ENCODE peak calls at places on chromosomes 3 and 15, in eight cellular contexts. One of them, this sample, is unnamed.

GRCh38 chr15:77035584-77035983 is 35.3 kb downstream of the TSPAN3 start:
- DNase-seq in body of pancreas: no peak
- DNase-seq in psoas muscle: no peak
- DNase-seq in sigmoid colon: peak
- DNase-seq in cardiac fibroblast: no peak
- DNase-seq in mucosa of descending colon: no peak
- DNase-seq in BJ: no peak
- DNase-seq in brain microvascular endothelial cell: no peak
- DNase-seq in this sample: no peak

GRCh38 chr15:94929282-94929681 is 697.9 kb downstream of the MCTP2 start:
- DNase-seq in BJ: no peak
- DNase-seq in sigmoid colon: no peak
- DNase-seq in body of pancreas: no peak
- DNase-seq in mucosa of descending colon: no peak
- DNase-seq in psoas muscle: peak
- DNase-seq in cardiac fibroblast: no peak
- DNase-seq in brain microvascular endothelial cell: no peak
- DNase-seq in this sample: no peak

GRCh38 chr3:140363801-140364200 is 314.1 kb upstream of the TRIM42 start:
- DNase-seq in body of pancreas: no peak
- DNase-seq in brain microvascular endothelial cell: no peak
- DNase-seq in psoas muscle: no peak
- DNase-seq in mucosa of descending colon: peak
- DNase-seq in cardiac fibroblast: no peak
- DNase-seq in BJ: no peak
- DNase-seq in sigmoid colon: no peak
- DNase-seq in this sample: peak

GRCh38 chr3:40741729-40742128 is 217.0 kb downstream of the ZNF621 start:
- DNase-seq in mucosa of descending colon: peak
- DNase-seq in cardiac fibroblast: peak
- DNase-seq in psoas muscle: peak
- DNase-seq in body of pancreas: no peak
- DNase-seq in sigmoid colon: peak
- DNase-seq in BJ: no peak
- DNase-seq in brain microvascular endothelial cell: peak
- DNase-seq in this sample: peak

GRCh38 chr3:107740992-107741896 is 218.5 kb downstream of the BBX start:
- DNase-seq in psoas muscle: no peak
- DNase-seq in BJ: no peak
- DNase-seq in mucosa of descending colon: no peak
- DNase-seq in sigmoid colon: no peak
- DNase-seq in body of pancreas: no peak
- DNase-seq in cardiac fibroblast: peak
- DNase-seq in brain microvascular endothelial cell: no peak
- DNase-seq in this sample: peak

GRCh38 chr15:38253448-38253847 is 812 bp downstream of the SPRED1 start:
- DNase-seq in mucosa of descending colon: peak
- DNase-seq in body of pancreas: no peak
- DNase-seq in cardiac fibroblast: peak
- DNase-seq in brain microvascular endothelial cell: peak
- DNase-seq in psoas muscle: no peak
- DNase-seq in BJ: no peak
- DNase-seq in sigmoid colon: no peak
- DNase-seq in this sample: peak

GRCh38 chr3:69271098-69271497 is 114.8 kb downstream of the FRMD4B start:
- DNase-seq in psoas muscle: no peak
- DNase-seq in brain microvascular endothelial cell: no peak
- DNase-seq in mucosa of descending colon: no peak
- DNase-seq in body of pancreas: no peak
- DNase-seq in sigmoid colon: no peak
- DNase-seq in cardiac fibroblast: no peak
- DNase-seq in BJ: no peak
- DNase-seq in this sample: no peak

GRCh38 chr15:85955501-85956391 is 123.9 kb upstream of the AGBL1 start:
- DNase-seq in psoas muscle: no peak
- DNase-seq in mucosa of descending colon: no peak
- DNase-seq in brain microvascular endothelial cell: no peak
- DNase-seq in BJ: no peak
- DNase-seq in cardiac fibroblast: no peak
- DNase-seq in sigmoid colon: no peak
- DNase-seq in body of pancreas: no peak
- DNase-seq in this sample: no peak

GRCh38 chr15:85318048-85318731 is 62.2 kb upstream of the AKAP13 start:
- DNase-seq in mucosa of descending colon: peak
- DNase-seq in sigmoid colon: no peak
- DNase-seq in brain microvascular endothelial cell: peak
- DNase-seq in psoas muscle: no peak
- DNase-seq in cardiac fibroblast: peak
- DNase-seq in BJ: peak
- DNase-seq in body of pancreas: no peak
- DNase-seq in this sample: peak

GRCh38 chr3:59334585-59334984 is 284.8 kb upstream of the CFAP20DC start:
- DNase-seq in BJ: peak
- DNase-seq in brain microvascular endothelial cell: no peak
- DNase-seq in sigmoid colon: no peak
- DNase-seq in mucosa of descending colon: no peak
- DNase-seq in body of pancreas: no peak
- DNase-seq in psoas muscle: no peak
- DNase-seq in cardiac fibroblast: peak
- DNase-seq in this sample: peak

GRCh38 chr3:150870406-150870805 is 34.8 kb downstream of the MINDY4B start:
- DNase-seq in psoas muscle: no peak
- DNase-seq in cardiac fibroblast: peak
- DNase-seq in mucosa of descending colon: no peak
- DNase-seq in sigmoid colon: no peak
- DNase-seq in brain microvascular endothelial cell: peak
- DNase-seq in BJ: no peak
- DNase-seq in body of pancreas: no peak
- DNase-seq in this sample: peak

GRCh38 chr3:66442254-66443249 is 58.3 kb downstream of the LRIG1 start:
- DNase-seq in BJ: peak
- DNase-seq in brain microvascular endothelial cell: peak
- DNase-seq in sigmoid colon: peak
- DNase-seq in mucosa of descending colon: peak
- DNase-seq in psoas muscle: peak
- DNase-seq in cardiac fibroblast: peak
- DNase-seq in body of pancreas: peak
- DNase-seq in this sample: peak

GRCh38 chr3:107429330-107430181 is 52.3 kb downstream of the CCDC54 start:
- DNase-seq in mucosa of descending colon: peak
- DNase-seq in sigmoid colon: peak
- DNase-seq in brain microvascular endothelial cell: peak
- DNase-seq in psoas muscle: peak
- DNase-seq in BJ: peak
- DNase-seq in cardiac fibroblast: peak
- DNase-seq in body of pancreas: peak
- DNase-seq in this sample: peak

GRCh38 chr15:33055962-33056361 is 138.6 kb downstream of the FMN1 start:
- DNase-seq in cardiac fibroblast: no peak
- DNase-seq in sigmoid colon: no peak
- DNase-seq in body of pancreas: no peak
- DNase-seq in BJ: no peak
- DNase-seq in mucosa of descending colon: no peak
- DNase-seq in brain microvascular endothelial cell: no peak
- DNase-seq in psoas muscle: no peak
- DNase-seq in this sample: no peak

GRCh38 chr15:52492132-52492531 is 36.5 kb downstream of the MYO5A start:
- DNase-seq in body of pancreas: no peak
- DNase-seq in sigmoid colon: no peak
- DNase-seq in brain microvascular endothelial cell: no peak
- DNase-seq in psoas muscle: no peak
- DNase-seq in cardiac fibroblast: no peak
- DNase-seq in BJ: no peak
- DNase-seq in mucosa of descending colon: no peak
- DNase-seq in this sample: no peak

GRCh38 chr3:163779396-163780344 is 1298.6 kb downstream of the SI start:
- DNase-seq in body of pancreas: no peak
- DNase-seq in brain microvascular endothelial cell: no peak
- DNase-seq in mucosa of descending colon: no peak
- DNase-seq in sigmoid colon: no peak
- DNase-seq in cardiac fibroblast: no peak
- DNase-seq in psoas muscle: no peak
- DNase-seq in BJ: no peak
- DNase-seq in this sample: no peak

GRCh38 chr3:108818404-108818803 is 4.2 kb upstream of the TRAT1 start:
- DNase-seq in sigmoid colon: no peak
- DNase-seq in mucosa of descending colon: peak
- DNase-seq in body of pancreas: peak
- DNase-seq in psoas muscle: no peak
- DNase-seq in BJ: no peak
- DNase-seq in cardiac fibroblast: no peak
- DNase-seq in brain microvascular endothelial cell: no peak
- DNase-seq in this sample: peak

GRCh38 chr3:134615743-134616142 is 35.1 kb downstream of the KY start:
- DNase-seq in body of pancreas: no peak
- DNase-seq in sigmoid colon: no peak
- DNase-seq in cardiac fibroblast: no peak
- DNase-seq in psoas muscle: no peak
- DNase-seq in brain microvascular endothelial cell: no peak
- DNase-seq in BJ: no peak
- DNase-seq in mucosa of descending colon: no peak
- DNase-seq in this sample: no peak

GRCh38 chr3:126982125-126982521 is 792 bp upstream of the PLXNA1 start:
- DNase-seq in brain microvascular endothelial cell: no peak
- DNase-seq in sigmoid colon: no peak
- DNase-seq in cardiac fibroblast: no peak
- DNase-seq in body of pancreas: no peak
- DNase-seq in BJ: no peak
- DNase-seq in psoas muscle: peak
- DNase-seq in mucosa of descending colon: no peak
- DNase-seq in this sample: peak

GRCh38 chr3:149744630-149745029 is 7.7 kb downstream of the COMMD2 start:
- DNase-seq in BJ: no peak
- DNase-seq in psoas muscle: no peak
- DNase-seq in body of pancreas: no peak
- DNase-seq in mucosa of descending colon: no peak
- DNase-seq in cardiac fibroblast: no peak
- DNase-seq in sigmoid colon: no peak
- DNase-seq in brain microvascular endothelial cell: no peak
- DNase-seq in this sample: no peak

GRCh38 chr15:34754171-34754580 is 622 bp downstream of the GJD2 start:
- DNase-seq in brain microvascular endothelial cell: no peak
- DNase-seq in BJ: no peak
- DNase-seq in cardiac fibroblast: no peak
- DNase-seq in psoas muscle: no peak
- DNase-seq in body of pancreas: no peak
- DNase-seq in sigmoid colon: no peak
- DNase-seq in mucosa of descending colon: no peak
- DNase-seq in this sample: no peak
- H3K4me3 ChIP-seq in brain microvascular endothelial cell: no peak
- H3K4me3 ChIP-seq in BJ: no peak
- H3K4me3 ChIP-seq in cardiac fibroblast: no peak
- H3K4me3 ChIP-seq in psoas muscle: peak
- H3K4me3 ChIP-seq in body of pancreas: no peak
- H3K4me3 ChIP-seq in sigmoid colon: no peak
- H3K4me3 ChIP-seq in mucosa of descending colon: no peak
- H3K4me3 ChIP-seq in this sample: no peak

DNA sequence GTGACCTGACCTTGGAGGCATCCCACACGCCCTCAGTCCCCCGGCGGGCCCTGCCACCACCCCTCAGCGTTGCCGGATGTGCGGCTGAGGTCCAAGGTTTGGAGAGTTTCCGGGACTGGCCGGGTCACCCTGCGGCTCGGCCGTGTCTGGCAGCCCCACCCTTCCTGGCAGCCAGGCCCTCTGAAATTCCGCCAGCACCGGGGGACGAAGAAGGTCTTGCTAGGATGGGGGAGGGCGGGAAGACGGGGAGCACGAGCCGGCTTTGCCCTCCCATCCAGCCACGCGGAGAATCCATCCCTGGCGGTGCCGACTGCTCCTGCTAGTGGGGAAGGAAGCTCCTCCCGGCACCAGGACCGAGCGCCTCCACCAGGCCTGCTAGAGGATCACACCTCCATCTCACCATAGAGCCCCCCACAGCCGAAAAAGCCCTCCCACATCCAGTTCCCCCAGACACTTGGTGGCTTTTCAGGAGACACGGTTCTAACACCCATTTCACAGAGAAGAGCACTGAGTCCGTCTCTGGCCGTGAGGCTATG is 81.5 kb downstream of the CPN2 start:
- DNase-seq in brain microvascular endothelial cell: peak
- DNase-seq in mucosa of descending colon: peak
- DNase-seq in sigmoid colon: peak
- DNase-seq in BJ: no peak
- DNase-seq in psoas muscle: peak
- DNase-seq in cardiac fibroblast: peak
- DNase-seq in body of pancreas: peak
- DNase-seq in this sample: peak
- TF ChIP-seq CTCF in brain microvascular endothelial cell: peak
- TF ChIP-seq CTCF in mucosa of descending colon: no peak
- TF ChIP-seq CTCF in sigmoid colon: peak
- TF ChIP-seq CTCF in BJ: peak
- TF ChIP-seq CTCF in psoas muscle: peak
- TF ChIP-seq CTCF in cardiac fibroblast: peak
- TF ChIP-seq CTCF in body of pancreas: peak
- TF ChIP-seq CTCF in this sample: peak

GRCh38 chr15:90930861-90931629 is 1.3 kb downstream of the HDDC3 start:
- DNase-seq in mucosa of descending colon: no peak
- DNase-seq in sigmoid colon: peak
- DNase-seq in cardiac fibroblast: peak
- DNase-seq in body of pancreas: no peak
- DNase-seq in brain microvascular endothelial cell: no peak
- DNase-seq in BJ: no peak
- DNase-seq in psoas muscle: peak
- DNase-seq in this sample: no peak

GRCh38 chr15:90931737-90932659 is at the start of gene HDDC3:
- DNase-seq in mucosa of descending colon: peak
- DNase-seq in cardiac fibroblast: peak
- DNase-seq in body of pancreas: peak
- DNase-seq in BJ: no peak
- DNase-seq in sigmoid colon: peak
- DNase-seq in brain microvascular endothelial cell: peak
- DNase-seq in psoas muscle: peak
- DNase-seq in this sample: peak

GRCh38 chr15:90934256-90934948 is 683 bp upstream of the UNC45A start:
- DNase-seq in mucosa of descending colon: peak
- DNase-seq in brain microvascular endothelial cell: peak
- DNase-seq in sigmoid colon: peak
- DNase-seq in cardiac fibroblast: peak
- DNase-seq in BJ: no peak
- DNase-seq in psoas muscle: peak
- DNase-seq in body of pancreas: peak
- DNase-seq in this sample: peak

GRCh38 chr15:90933310-90933709 is 961 bp upstream of the HDDC3 start:
- DNase-seq in brain microvascular endothelial cell: no peak
- DNase-seq in cardiac fibroblast: no peak
- DNase-seq in mucosa of descending colon: no peak
- DNase-seq in BJ: no peak
- DNase-seq in psoas muscle: peak
- DNase-seq in body of pancreas: no peak
- DNase-seq in sigmoid colon: no peak
- DNase-seq in this sample: no peak

GRCh38 chr15:90932660-90932991 is 277 bp upstream of the HDDC3 start:
- DNase-seq in body of pancreas: no peak
- DNase-seq in sigmoid colon: no peak
- DNase-seq in brain microvascular endothelial cell: no peak
- DNase-seq in cardiac fibroblast: no peak
- DNase-seq in psoas muscle: no peak
- DNase-seq in BJ: no peak
- DNase-seq in mucosa of descending colon: no peak
- DNase-seq in this sample: no peak
- H3K4me3 ChIP-seq in body of pancreas: no peak
- H3K4me3 ChIP-seq in sigmoid colon: peak
- H3K4me3 ChIP-seq in brain microvascular endothelial cell: no peak
- H3K4me3 ChIP-seq in cardiac fibroblast: peak
- H3K4me3 ChIP-seq in psoas muscle: peak
- H3K4me3 ChIP-seq in BJ: peak
- H3K4me3 ChIP-seq in mucosa of descending colon: peak
- H3K4me3 ChIP-seq in this sample: no peak

GRCh38 chr3:94303897-94304296 is 241.0 kb downstream of the NSUN3 start:
- DNase-seq in body of pancreas: no peak
- DNase-seq in brain microvascular endothelial cell: no peak
- DNase-seq in BJ: no peak
- DNase-seq in cardiac fibroblast: peak
- DNase-seq in mucosa of descending colon: no peak
- DNase-seq in psoas muscle: no peak
- DNase-seq in sigmoid colon: no peak
- DNase-seq in this sample: peak
- TF ChIP-seq CTCF in body of pancreas: no peak
- TF ChIP-seq CTCF in brain microvascular endothelial cell: peak
- TF ChIP-seq CTCF in BJ: no peak
- TF ChIP-seq CTCF in cardiac fibroblast: peak
- TF ChIP-seq CTCF in mucosa of descending colon: no peak
- TF ChIP-seq CTCF in psoas muscle: no peak
- TF ChIP-seq CTCF in sigmoid colon: no peak
- TF ChIP-seq CTCF in this sample: peak